ENCODE peak calls at places on chromosomes 11 and 22, in four cellular contexts. T is Panc1, C is K562, B is HepG2. Y is an unnamed sample.

GRCh38 chr11:65266210-65266609 is 4.4 kb downstream of the POLA2 start:
- DNase-seq in T (no peak), C (peak), B (no peak), Y (no peak)

GRCh38 chr11:78423241-78423640 is 5.6 kb upstream of the GAB2 start:
- DNase-seq in T (no peak), C (no peak), B (no peak), Y (no peak)

GRCh38 chr11:8832571-8833260 is 78.3 kb upstream of the AKIP1 start:
- DNase-seq in T (no peak), C (no peak), B (no peak), Y (no peak)

GRCh38 chr11:4038973-4039372 is 55.6 kb upstream of the RRM1 start:
- DNase-seq in T (no peak), C (no peak), B (no peak), Y (no peak)

GRCh38 chr11:121630041-121630440 is 177.3 kb upstream of the SORL1-AS1 start:
- DNase-seq in T (no peak), C (no peak), B (no peak), Y (no peak)

GRCh38 chr11:69493931-69494821 is 12.7 kb downstream of the LINC01488 start:
- DNase-seq in T (no peak), C (no peak), B (no peak), Y (no peak)

GRCh38 chr11:120522736-120523135 is 11.2 kb downstream of the GRIK4 start:
- DNase-seq in T (no peak), C (no peak), B (no peak), Y (no peak)

GRCh38 chr11:73945396-73945795 is 5.4 kb upstream of the DNAJB13 start:
- DNase-seq in T (no peak), C (no peak), B (no peak), Y (no peak)

GRCh38 chr22:46380069-46380468 is 44.6 kb downstream of the TRMU start:
- DNase-seq in T (no peak), C (no peak), B (no peak), Y (no peak)

GRCh38 chr11:70493891-70494290 is 95.6 kb downstream of the CTTN start:
- DNase-seq in T (no peak), C (no peak), B (no peak), Y (no peak)

GRCh38 chr22:21567456-21568206 is at the start of gene UBE2L3:
- DNase-seq in T (no peak), C (peak), B (peak), Y (peak)
- TF ChIP-seq REST in T (no peak), C (peak), B (no peak), Y (peak)

GRCh38 chr11:126482586-126483108 is 127.2 kb downstream of the ST3GAL4 start:
- DNase-seq in T (no peak), C (no peak), B (no peak), Y (no peak)

GRCh38 chr11:126480015-126480409 is 124.5 kb downstream of the ST3GAL4 start:
- DNase-seq in T (no peak), C (no peak), B (no peak), Y (no peak)

GRCh38 chr11:126479178-126479930 is 123.9 kb downstream of the ST3GAL4 start:
- DNase-seq in T (no peak), C (no peak), B (no peak), Y (no peak)

GRCh38 chr11:126481303-126481680 is 125.8 kb downstream of the ST3GAL4 start:
- DNase-seq in T (no peak), C (no peak), B (no peak), Y (no peak)

GRCh38 chr11:126480410-126481302 is 125.2 kb downstream of the ST3GAL4 start:
- DNase-seq in T (peak), C (peak), B (peak), Y (peak)
- TF ChIP-seq POLR2AphosphoS5 in T (no peak), C (no peak), B (no peak), Y (peak)

GRCh38 chr22:50674606-50675552 is 2.3 kb downstream of the SHANK3 start:
- DNase-seq in T (no peak), C (peak), B (peak), Y (peak)

GRCh38 chr22:50674127-50674493 is 1.5 kb downstream of the SHANK3 start:
- DNase-seq in T (no peak), C (no peak), B (no peak), Y (no peak)

GRCh38 chr22:50672471-50673230 is at the start of gene SHANK3:
- DNase-seq in T (no peak), C (peak), B (no peak), Y (no peak)

GRCh38 chr22:50672041-50672440 is 582 bp upstream of the SHANK3 start:
- DNase-seq in T (no peak), C (no peak), B (no peak), Y (no peak)

DNA sequence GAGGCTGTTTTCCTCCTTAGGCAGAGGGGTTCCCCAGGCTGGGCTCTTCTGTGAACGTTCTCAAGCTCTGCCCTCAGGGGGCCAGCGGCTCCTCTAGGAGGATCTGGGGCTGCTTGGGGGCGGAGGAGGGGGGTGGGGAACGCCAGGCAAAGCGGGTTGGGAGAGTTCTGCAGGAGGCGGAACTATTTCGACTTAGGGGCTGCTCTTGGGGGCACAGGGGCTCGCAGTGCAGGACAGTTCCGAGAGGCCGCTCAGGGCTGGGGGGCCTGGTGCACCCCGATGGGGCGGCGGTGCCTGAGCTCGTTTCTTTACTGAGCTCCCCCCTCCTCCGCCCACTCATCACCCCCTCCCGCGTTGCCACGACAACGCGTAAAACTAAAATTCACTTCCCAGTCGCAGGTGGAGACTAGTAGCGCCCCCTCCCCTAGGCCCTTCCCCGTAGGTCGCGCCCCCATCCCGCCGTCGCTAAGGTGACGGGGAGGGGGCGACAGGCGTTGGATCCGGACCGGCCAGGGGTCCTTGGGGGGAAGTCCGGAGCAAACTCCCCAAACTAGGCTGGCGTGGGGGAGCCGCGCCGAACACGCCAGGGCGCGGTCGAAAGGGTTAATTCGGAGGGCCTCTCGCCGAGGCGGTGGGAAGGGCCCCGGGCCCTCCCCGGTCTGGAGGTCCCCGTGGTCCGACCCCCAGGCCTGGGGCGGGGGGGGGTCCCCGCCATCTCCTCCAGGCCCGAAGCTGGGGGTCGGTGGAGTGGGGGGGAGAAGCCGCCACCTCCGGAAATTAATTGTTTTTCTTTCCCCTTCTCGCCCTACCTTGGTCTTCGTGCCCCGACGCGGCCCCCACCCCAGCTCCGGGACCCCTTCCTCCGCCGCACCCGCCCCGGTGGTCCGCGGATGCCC is 856 bp downstream of the SHANK3 start:
- DNase-seq in T (no peak), C (no peak), B (no peak), Y (no peak)
- H3K4me3 ChIP-seq in T (peak), C (no peak), B (no peak), Y (no peak)

GRCh38 chr22:48180631-48181030 is 1418.2 kb downstream of the TBC1D22A start:
- DNase-seq in T (no peak), C (no peak), B (no peak), Y (no peak)

GRCh38 chr22:48179571-48180546 is 1417.4 kb downstream of the TBC1D22A start:
- DNase-seq in T (no peak), C (no peak), B (no peak), Y (no peak)

GRCh38 chr22:48181168-48181955 is 1418.9 kb downstream of the TBC1D22A start:
- DNase-seq in T (no peak), C (no peak), B (no peak), Y (no peak)

GRCh38 chr22:48182896-48183805 is 1420.7 kb downstream of the TBC1D22A start:
- DNase-seq in T (no peak), C (no peak), B (no peak), Y (no peak)

DNA sequence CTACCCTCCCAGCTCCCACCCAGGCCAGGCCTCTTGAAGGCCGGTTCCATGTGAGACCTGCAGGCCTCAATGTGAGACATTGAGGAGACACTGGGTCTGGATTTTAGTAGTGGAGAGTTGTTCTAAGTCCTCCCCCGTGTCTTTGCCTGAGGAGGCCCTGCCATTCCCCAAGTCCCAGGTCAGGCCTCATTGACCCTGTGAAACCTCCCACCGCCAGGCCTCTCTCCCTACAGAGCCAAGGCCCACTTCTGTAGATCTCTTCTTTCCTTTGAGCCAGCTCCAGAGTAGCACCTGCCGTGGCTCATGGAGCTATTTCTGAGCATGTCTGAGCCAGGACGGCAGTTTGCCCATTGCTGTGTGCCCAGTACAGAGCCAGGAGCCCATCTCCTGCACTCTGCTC is 1419.6 kb downstream of the TBC1D22A start:
- DNase-seq in T (no peak), C (no peak), B (no peak), Y (no peak)
- TF ChIP-seq REST in T (no peak), C (no peak), B (no peak), Y (no peak)

DNA sequence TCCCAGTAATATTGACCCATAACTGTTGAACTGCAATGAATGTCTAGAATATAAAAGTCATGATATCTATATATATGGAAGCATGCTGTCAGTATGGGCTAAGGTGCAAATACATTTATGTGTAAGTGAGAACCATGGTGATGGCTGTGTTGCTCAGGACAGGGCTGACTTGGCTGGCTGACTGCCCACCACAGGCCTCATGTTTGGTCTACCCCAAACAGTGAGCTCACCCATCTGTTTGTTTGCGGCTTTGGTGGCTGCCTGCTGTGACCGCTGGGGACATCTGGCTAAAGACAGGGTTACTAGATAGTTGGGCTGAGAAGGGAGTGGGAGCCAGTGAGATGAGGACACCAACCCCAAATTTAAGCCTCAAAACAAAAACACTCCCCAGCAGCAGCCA is 6.3 kb downstream of the CD44 start:
- DNase-seq in T (no peak), C (peak), B (no peak), Y (peak)
- TF ChIP-seq POLR2AphosphoS5 in T (no peak), C (no peak), B (no peak), Y (peak)

GRCh38 chr11:123304828-123305530 is 109.9 kb upstream of the CLMP start:
- DNase-seq in T (no peak), C (no peak), B (no peak), Y (no peak)
- H3K4me3 ChIP-seq in T (no peak), C (no peak), B (no peak), Y (no peak)

DNA sequence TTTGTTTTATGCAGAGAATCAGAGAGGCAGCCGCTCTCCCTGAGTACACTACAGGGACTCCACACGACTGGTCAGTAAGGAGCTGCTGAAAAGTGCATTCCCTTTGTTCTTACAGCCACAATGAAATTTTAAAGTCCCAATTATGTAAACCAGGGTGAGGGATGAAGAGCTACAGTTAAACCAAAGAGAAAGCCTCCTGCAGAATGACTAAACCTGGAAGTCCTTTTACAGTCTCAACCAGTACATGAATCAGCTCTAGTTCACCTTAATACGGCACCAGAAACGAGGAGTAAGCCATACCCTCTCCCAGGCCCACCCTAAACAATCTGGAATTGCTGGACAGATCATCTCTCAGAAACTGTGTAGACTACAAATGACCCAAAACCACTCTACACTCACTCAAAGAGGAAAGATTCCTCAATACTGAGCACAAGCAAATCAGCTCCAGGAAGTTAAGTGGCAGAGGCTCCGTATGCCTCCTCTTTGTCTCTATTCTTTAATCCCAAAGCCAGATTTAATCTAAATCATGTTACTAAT is 113.1 kb downstream of the RBFOX2 start:
- DNase-seq in T (no peak), C (no peak), B (no peak), Y (no peak)
- TF ChIP-seq REST in T (no peak), C (no peak), B (no peak), Y (no peak)

DNA sequence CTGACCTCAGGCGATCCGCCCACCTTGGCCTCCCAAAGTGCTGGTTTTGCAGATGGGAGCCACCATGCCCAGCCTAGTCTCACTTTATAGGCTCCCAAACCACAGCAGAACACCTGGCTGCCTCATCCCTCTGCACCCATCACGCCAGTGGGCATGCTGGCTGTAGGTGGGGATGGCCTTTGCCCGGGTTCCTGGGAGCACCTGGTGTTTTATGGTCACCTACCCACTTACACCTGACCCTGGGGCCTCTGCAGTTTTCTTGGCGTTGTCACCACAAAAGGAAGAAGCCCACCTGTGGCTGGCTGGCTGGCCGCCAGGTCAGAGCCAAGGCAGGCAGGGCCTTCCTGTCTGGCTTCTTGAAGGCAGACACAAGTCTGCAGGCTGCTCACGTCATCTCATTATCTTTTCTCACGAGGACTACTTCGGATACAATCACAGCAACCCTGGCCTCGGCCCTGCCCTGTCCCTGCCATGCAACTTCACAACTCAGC is 8.2 kb downstream of the RRP7A start:
- DNase-seq in T (no peak), C (no peak), B (no peak), Y (no peak)
- TF ChIP-seq POLR2AphosphoS5 in T (peak), C (no peak), B (no peak), Y (peak)

Y was measured in HL-60.